ENCODE peak calls at places on chromosomes 13 and 19, in six cellular contexts. H is naive thymus-derived CD4-positive, alpha-beta T cell; Y is mucosa of descending colon; C is HepG2; F is CD8-positive, alpha-beta T cell; D is activated CD8-positive, alpha-beta T cell treated with anti-CD3 and anti-CD28 coated beads for 36 hours. P is an unnamed sample.
A peak's percentile ranks its signal among the peaks of the same experiment; 100 is the strongest.

GRCh38 chr19:39246951-39247669 is 1.5 kb downstream of the IFNL4 start:
- ATAC-seq in C (no peak), H (peak; percentile 69), F (peak; percentile 67), D (peak; percentile 82), Y (peak; percentile 46), P (peak; percentile 24)

GRCh38 chr19:13993554-13994308 is 12.4 kb downstream of the RFX1 start:
- ATAC-seq in Y (no peak), D (no peak), H (peak; percentile 24), C (no peak), F (no peak), P (no peak)

GRCh38 chr13:44389003-44389666 is 15.5 kb downstream of the SERP2 start:
- ATAC-seq in C (no peak), D (no peak), F (no peak), Y (peak; percentile 68), H (peak; percentile 52), P (no peak)

GRCh38 chr19:36128392-36128736 is 11.5 kb upstream of the CAPNS1 start:
- ATAC-seq in C (peak; percentile 42), H (peak; percentile 5), F (no peak), D (no peak), Y (peak; percentile 59), P (peak; percentile 16)

GRCh38 chr13:61916483-61916882 is 500.8 kb upstream of the PCDH20 start:
- ATAC-seq in Y (no peak), H (no peak), D (no peak), C (no peak), F (no peak), P (no peak)

GRCh38 chr19:37551123-37551993 is 43.2 kb downstream of the ZNF571 start:
- ATAC-seq in D (peak; percentile 88), H (peak; percentile 70), Y (peak; percentile 77), F (peak; percentile 75), C (no peak), P (peak; percentile 45)

GRCh38 chr19:49398001-49398615 is 10.1 kb downstream of the KASH5 start:
- ATAC-seq in Y (no peak), D (no peak), H (peak; percentile 46), C (no peak), F (no peak), P (no peak)

GRCh38 chr19:15378529-15379082 is 981 bp downstream of the AKAP8 start:
- ATAC-seq in H (no peak), Y (peak; percentile 37), C (peak; percentile 20), D (no peak), F (no peak), P (no peak)

GRCh38 chr19:49151339-49152217 is 3.6 kb downstream of the HRC start:
- ATAC-seq in Y (peak; percentile 77), D (peak; percentile 38), H (peak; percentile 33), C (peak; percentile 5), F (peak; percentile 40), P (peak; percentile 65)

GRCh38 chr19:11887247-11887617 is 350 bp upstream of the ZNF69 start:
- ATAC-seq in H (peak; percentile 21), C (peak; percentile 51), F (no peak), D (peak; percentile 21), Y (no peak), P (no peak)

GRCh38 chr19:34995551-34995950 is 4.6 kb upstream of the GRAMD1A start:
- ATAC-seq in F (no peak), H (no peak), Y (peak; percentile 39), D (no peak), C (peak; percentile 69), P (no peak)

P was measured in esophagus mucosa.